ENCODE peak calls at places on chromosome 9, in ten cellular contexts. One of them, this sample, is unnamed.

GRCh38 chr9:133371261-133371711 is 4.6 kb downstream of the SURF4 start:
- DNase-seq in A172: no peak
- DNase-seq in cerebellum: no peak
- DNase-seq in mucosa of descending colon: no peak
- DNase-seq in NCI-H146: no peak
- DNase-seq in G401: no peak
- DNase-seq in AML-193: no peak
- DNase-seq in nucleus accumbens: no peak
- DNase-seq in stimulated activated naive CD8-positive, alpha-beta T cell treated with anti-CD3 and anti-CD28 coated beads, Interleukin-15, Interleukin-2, amounts not matched to agents 100 U/mL and 50 U/mL, for 24 hours: peak
- DNase-seq in osteoblast: peak
- DNase-seq in this sample: no peak

GRCh38 chr9:108784998-108785397 is 70.8 kb downstream of the ACTL7B start:
- DNase-seq in cerebellum: no peak
- DNase-seq in nucleus accumbens: no peak
- DNase-seq in osteoblast: no peak
- DNase-seq in mucosa of descending colon: no peak
- DNase-seq in A172: peak
- DNase-seq in NCI-H146: no peak
- DNase-seq in stimulated activated naive CD8-positive, alpha-beta T cell treated with anti-CD3 and anti-CD28 coated beads, Interleukin-15, Interleukin-2, amounts not matched to agents 100 U/mL and 50 U/mL, for 24 hours: no peak
- DNase-seq in G401: no peak
- DNase-seq in AML-193: peak
- DNase-seq in this sample: peak

GRCh38 chr9:130328349-130328801 is 62.8 kb downstream of the HMCN2 start:
- DNase-seq in A172: no peak
- DNase-seq in NCI-H146: no peak
- DNase-seq in mucosa of descending colon: peak
- DNase-seq in osteoblast: no peak
- DNase-seq in stimulated activated naive CD8-positive, alpha-beta T cell treated with anti-CD3 and anti-CD28 coated beads, Interleukin-15, Interleukin-2, amounts not matched to agents 100 U/mL and 50 U/mL, for 24 hours: no peak
- DNase-seq in AML-193: no peak
- DNase-seq in G401: no peak
- DNase-seq in nucleus accumbens: no peak
- DNase-seq in cerebellum: no peak
- DNase-seq in this sample: no peak

GRCh38 chr9:91914937-91915336 is 35.1 kb downstream of the ROR2 start:
- DNase-seq in osteoblast: no peak
- DNase-seq in mucosa of descending colon: no peak
- DNase-seq in AML-193: no peak
- DNase-seq in G401: no peak
- DNase-seq in NCI-H146: no peak
- DNase-seq in nucleus accumbens: no peak
- DNase-seq in stimulated activated naive CD8-positive, alpha-beta T cell treated with anti-CD3 and anti-CD28 coated beads, Interleukin-15, Interleukin-2, amounts not matched to agents 100 U/mL and 50 U/mL, for 24 hours: no peak
- DNase-seq in cerebellum: no peak
- DNase-seq in A172: no peak
- DNase-seq in this sample: no peak

GRCh38 chr9:80125731-80126264 is 554.0 kb downstream of the TLE4 start:
- DNase-seq in stimulated activated naive CD8-positive, alpha-beta T cell treated with anti-CD3 and anti-CD28 coated beads, Interleukin-15, Interleukin-2, amounts not matched to agents 100 U/mL and 50 U/mL, for 24 hours: no peak
- DNase-seq in cerebellum: no peak
- DNase-seq in G401: no peak
- DNase-seq in nucleus accumbens: no peak
- DNase-seq in mucosa of descending colon: no peak
- DNase-seq in AML-193: no peak
- DNase-seq in A172: no peak
- DNase-seq in osteoblast: no peak
- DNase-seq in NCI-H146: no peak
- DNase-seq in this sample: no peak

GRCh38 chr9:137339606-137340462 is 37.8 kb upstream of the NRARP start:
- DNase-seq in mucosa of descending colon: no peak
- DNase-seq in nucleus accumbens: no peak
- DNase-seq in A172: no peak
- DNase-seq in cerebellum: no peak
- DNase-seq in G401: no peak
- DNase-seq in osteoblast: no peak
- DNase-seq in stimulated activated naive CD8-positive, alpha-beta T cell treated with anti-CD3 and anti-CD28 coated beads, Interleukin-15, Interleukin-2, amounts not matched to agents 100 U/mL and 50 U/mL, for 24 hours: no peak
- DNase-seq in NCI-H146: no peak
- DNase-seq in AML-193: no peak
- DNase-seq in this sample: no peak

GRCh38 chr9:89548210-89548609 is 50.3 kb upstream of the SEMA4D start:
- DNase-seq in G401: no peak
- DNase-seq in cerebellum: no peak
- DNase-seq in osteoblast: no peak
- DNase-seq in mucosa of descending colon: no peak
- DNase-seq in stimulated activated naive CD8-positive, alpha-beta T cell treated with anti-CD3 and anti-CD28 coated beads, Interleukin-15, Interleukin-2, amounts not matched to agents 100 U/mL and 50 U/mL, for 24 hours: no peak
- DNase-seq in AML-193: no peak
- DNase-seq in nucleus accumbens: no peak
- DNase-seq in A172: no peak
- DNase-seq in NCI-H146: no peak
- DNase-seq in this sample: no peak

GRCh38 chr9:87739546-87739945 is 13.6 kb downstream of the CTSL start:
- DNase-seq in osteoblast: no peak
- DNase-seq in mucosa of descending colon: no peak
- DNase-seq in AML-193: no peak
- DNase-seq in cerebellum: no peak
- DNase-seq in A172: no peak
- DNase-seq in NCI-H146: no peak
- DNase-seq in nucleus accumbens: no peak
- DNase-seq in G401: no peak
- DNase-seq in stimulated activated naive CD8-positive, alpha-beta T cell treated with anti-CD3 and anti-CD28 coated beads, Interleukin-15, Interleukin-2, amounts not matched to agents 100 U/mL and 50 U/mL, for 24 hours: no peak
- DNase-seq in this sample: no peak

GRCh38 chr9:97510797-97511761 is 9.6 kb downstream of the TMOD1 start:
- DNase-seq in AML-193: no peak
- DNase-seq in osteoblast: peak
- DNase-seq in nucleus accumbens: peak
- DNase-seq in mucosa of descending colon: no peak
- DNase-seq in NCI-H146: no peak
- DNase-seq in A172: peak
- DNase-seq in cerebellum: no peak
- DNase-seq in G401: no peak
- DNase-seq in stimulated activated naive CD8-positive, alpha-beta T cell treated with anti-CD3 and anti-CD28 coated beads, Interleukin-15, Interleukin-2, amounts not matched to agents 100 U/mL and 50 U/mL, for 24 hours: no peak
- DNase-seq in this sample: no peak

GRCh38 chr9:126363847-126364671 is 37.4 kb downstream of the MVB12B start:
- DNase-seq in osteoblast: peak
- DNase-seq in NCI-H146: no peak
- DNase-seq in mucosa of descending colon: no peak
- DNase-seq in G401: no peak
- DNase-seq in AML-193: no peak
- DNase-seq in cerebellum: no peak
- DNase-seq in nucleus accumbens: no peak
- DNase-seq in A172: peak
- DNase-seq in stimulated activated naive CD8-positive, alpha-beta T cell treated with anti-CD3 and anti-CD28 coated beads, Interleukin-15, Interleukin-2, amounts not matched to agents 100 U/mL and 50 U/mL, for 24 hours: no peak
- DNase-seq in this sample: no peak

GRCh38 chr9:4298255-4299005 is 1.4 kb downstream of the GLIS3 start:
- DNase-seq in osteoblast: peak
- DNase-seq in NCI-H146: no peak
- DNase-seq in AML-193: no peak
- DNase-seq in stimulated activated naive CD8-positive, alpha-beta T cell treated with anti-CD3 and anti-CD28 coated beads, Interleukin-15, Interleukin-2, amounts not matched to agents 100 U/mL and 50 U/mL, for 24 hours: peak
- DNase-seq in mucosa of descending colon: peak
- DNase-seq in G401: no peak
- DNase-seq in nucleus accumbens: peak
- DNase-seq in A172: peak
- DNase-seq in cerebellum: no peak
- DNase-seq in this sample: no peak

GRCh38 chr9:131747352-131747751 is 7.5 kb upstream of the RAPGEF1 start:
- DNase-seq in mucosa of descending colon: no peak
- DNase-seq in NCI-H146: peak
- DNase-seq in cerebellum: peak
- DNase-seq in A172: peak
- DNase-seq in AML-193: peak
- DNase-seq in osteoblast: no peak
- DNase-seq in nucleus accumbens: no peak
- DNase-seq in stimulated activated naive CD8-positive, alpha-beta T cell treated with anti-CD3 and anti-CD28 coated beads, Interleukin-15, Interleukin-2, amounts not matched to agents 100 U/mL and 50 U/mL, for 24 hours: no peak
- DNase-seq in G401: peak
- DNase-seq in this sample: peak

GRCh38 chr9:647522-647921 is 194.0 kb upstream of the DMRT1 start:
- DNase-seq in A172: no peak
- DNase-seq in mucosa of descending colon: no peak
- DNase-seq in G401: no peak
- DNase-seq in NCI-H146: no peak
- DNase-seq in nucleus accumbens: no peak
- DNase-seq in AML-193: no peak
- DNase-seq in stimulated activated naive CD8-positive, alpha-beta T cell treated with anti-CD3 and anti-CD28 coated beads, Interleukin-15, Interleukin-2, amounts not matched to agents 100 U/mL and 50 U/mL, for 24 hours: no peak
- DNase-seq in osteoblast: no peak
- DNase-seq in cerebellum: no peak
- DNase-seq in this sample: no peak

GRCh38 chr9:131995382-131995781 is 84.3 kb downstream of the MED27 start:
- DNase-seq in stimulated activated naive CD8-positive, alpha-beta T cell treated with anti-CD3 and anti-CD28 coated beads, Interleukin-15, Interleukin-2, amounts not matched to agents 100 U/mL and 50 U/mL, for 24 hours: no peak
- DNase-seq in cerebellum: no peak
- DNase-seq in osteoblast: no peak
- DNase-seq in mucosa of descending colon: no peak
- DNase-seq in AML-193: no peak
- DNase-seq in NCI-H146: no peak
- DNase-seq in G401: no peak
- DNase-seq in nucleus accumbens: no peak
- DNase-seq in A172: peak
- DNase-seq in this sample: no peak

GRCh38 chr9:121463026-121463827 is 36.4 kb downstream of the GGTA1 start:
- DNase-seq in mucosa of descending colon: no peak
- DNase-seq in G401: peak
- DNase-seq in osteoblast: peak
- DNase-seq in AML-193: peak
- DNase-seq in A172: no peak
- DNase-seq in cerebellum: no peak
- DNase-seq in NCI-H146: no peak
- DNase-seq in nucleus accumbens: no peak
- DNase-seq in stimulated activated naive CD8-positive, alpha-beta T cell treated with anti-CD3 and anti-CD28 coated beads, Interleukin-15, Interleukin-2, amounts not matched to agents 100 U/mL and 50 U/mL, for 24 hours: peak
- DNase-seq in this sample: peak

GRCh38 chr9:120873512-120873911 is 3.5 kb downstream of the PHF19 start:
- DNase-seq in nucleus accumbens: no peak
- DNase-seq in cerebellum: no peak
- DNase-seq in mucosa of descending colon: no peak
- DNase-seq in NCI-H146: no peak
- DNase-seq in G401: no peak
- DNase-seq in osteoblast: no peak
- DNase-seq in A172: peak
- DNase-seq in stimulated activated naive CD8-positive, alpha-beta T cell treated with anti-CD3 and anti-CD28 coated beads, Interleukin-15, Interleukin-2, amounts not matched to agents 100 U/mL and 50 U/mL, for 24 hours: no peak
- DNase-seq in AML-193: no peak
- DNase-seq in this sample: no peak

GRCh38 chr9:106284300-106284699 is 578.7 kb upstream of the ZNF462 start:
- DNase-seq in cerebellum: no peak
- DNase-seq in nucleus accumbens: no peak
- DNase-seq in A172: no peak
- DNase-seq in osteoblast: no peak
- DNase-seq in AML-193: no peak
- DNase-seq in G401: no peak
- DNase-seq in NCI-H146: no peak
- DNase-seq in stimulated activated naive CD8-positive, alpha-beta T cell treated with anti-CD3 and anti-CD28 coated beads, Interleukin-15, Interleukin-2, amounts not matched to agents 100 U/mL and 50 U/mL, for 24 hours: no peak
- DNase-seq in mucosa of descending colon: no peak
- DNase-seq in this sample: peak

GRCh38 chr9:71743217-71743705 is 25.1 kb downstream of the CEMIP2 start:
- DNase-seq in osteoblast: peak
- DNase-seq in G401: no peak
- DNase-seq in stimulated activated naive CD8-positive, alpha-beta T cell treated with anti-CD3 and anti-CD28 coated beads, Interleukin-15, Interleukin-2, amounts not matched to agents 100 U/mL and 50 U/mL, for 24 hours: no peak
- DNase-seq in A172: peak
- DNase-seq in nucleus accumbens: no peak
- DNase-seq in mucosa of descending colon: no peak
- DNase-seq in NCI-H146: no peak
- DNase-seq in cerebellum: no peak
- DNase-seq in AML-193: no peak
- DNase-seq in this sample: no peak

GRCh38 chr9:92714787-92715487 is 45.0 kb upstream of the IPPK start:
- DNase-seq in G401: no peak
- DNase-seq in AML-193: no peak
- DNase-seq in mucosa of descending colon: peak
- DNase-seq in osteoblast: peak
- DNase-seq in cerebellum: no peak
- DNase-seq in NCI-H146: no peak
- DNase-seq in stimulated activated naive CD8-positive, alpha-beta T cell treated with anti-CD3 and anti-CD28 coated beads, Interleukin-15, Interleukin-2, amounts not matched to agents 100 U/mL and 50 U/mL, for 24 hours: no peak
- DNase-seq in nucleus accumbens: no peak
- DNase-seq in A172: no peak
- DNase-seq in this sample: no peak

GRCh38 chr9:93209576-93210323 is 25.8 kb downstream of the WNK2 start:
- DNase-seq in A172: no peak
- DNase-seq in nucleus accumbens: no peak
- DNase-seq in osteoblast: no peak
- DNase-seq in G401: no peak
- DNase-seq in cerebellum: no peak
- DNase-seq in mucosa of descending colon: peak
- DNase-seq in AML-193: no peak
- DNase-seq in stimulated activated naive CD8-positive, alpha-beta T cell treated with anti-CD3 and anti-CD28 coated beads, Interleukin-15, Interleukin-2, amounts not matched to agents 100 U/mL and 50 U/mL, for 24 hours: no peak
- DNase-seq in NCI-H146: no peak
- DNase-seq in this sample: no peak